ENCODE peak calls at places on chromosome 3, in five cellular contexts. C, Y, F, M and K are unnamed samples.

GRCh38 chr3:129599607-129600006 is 6.9 kb downstream of the PLXND1 start:
- DNase-seq in C (no peak), Y (peak; percentile 45), F (no peak), M (no peak), K (no peak)

GRCh38 chr3:30689202-30689641 is 82.8 kb downstream of the TGFBR2 start:
- DNase-seq in C (no peak), Y (no peak), F (no peak), M (peak; percentile 71), K (no peak)

GRCh38 chr3:9503283-9503682 is 50.3 kb downstream of the LHFPL4 start:
- DNase-seq in C (peak; percentile 72), Y (peak; percentile 84), F (peak; percentile 21), M (peak; percentile 88), K (peak; percentile 80)

GRCh38 chr3:54062546-54062945 is 59.8 kb upstream of the CACNA2D3 start:
- DNase-seq in C (no peak), Y (no peak), F (no peak), M (no peak), K (no peak)

GRCh38 chr3:37498126-37499039 is 324.0 kb upstream of the LRRFIP2 start:
- DNase-seq in C (no peak), Y (no peak), F (no peak), M (no peak), K (no peak)

GRCh38 chr3:155785662-155786295 is 20.3 kb downstream of the C3orf33 start:
- DNase-seq in C (no peak), Y (no peak), F (no peak), M (no peak), K (no peak)

GRCh38 chr3:195892355-195893120 is 15.8 kb downstream of the TNK2 start:
- DNase-seq in C (peak; percentile 45), Y (peak; percentile 46), F (no peak), M (peak; percentile 87), K (no peak)

GRCh38 chr3:64595253-64595694 is 92.5 kb downstream of the ADAMTS9 start:
- DNase-seq in C (no peak), Y (no peak), F (no peak), M (no peak), K (no peak)

GRCh38 chr3:134313839-134314587 is 60.2 kb downstream of the AMOTL2 start:
- DNase-seq in C (peak; percentile 27), Y (no peak), F (no peak), M (no peak), K (no peak)

GRCh38 chr3:71226565-71227281 is 356.8 kb downstream of the FOXP1 start:
- DNase-seq in C (no peak), Y (peak; percentile 15), F (peak; percentile 28), M (no peak), K (no peak)

GRCh38 chr3:188759516-188760005 is 412.2 kb upstream of the TPRG1 start:
- DNase-seq in C (no peak), Y (no peak), F (no peak), M (no peak), K (no peak)

GRCh38 chr3:15428539-15428938 is 1.1 kb downstream of the EAF1 start:
- DNase-seq in C (no peak), Y (no peak), F (no peak), M (no peak), K (no peak)

GRCh38 chr3:155465664-155466063 is 172.2 kb upstream of the STRIT1 start:
- DNase-seq in C (no peak), Y (no peak), F (no peak), M (no peak), K (no peak)

GRCh38 chr3:31733234-31733667 is 200.5 kb downstream of the STT3B start:
- DNase-seq in C (no peak), Y (no peak), F (no peak), M (peak; percentile 25), K (no peak)

GRCh38 chr3:1348547-1348946 is 255.7 kb downstream of the CNTN6 start:
- DNase-seq in C (no peak), Y (no peak), F (no peak), M (no peak), K (no peak)

GRCh38 chr3:40782086-40782721 is 257.4 kb downstream of the ZNF621 start:
- DNase-seq in C (peak; percentile 37), Y (no peak), F (no peak), M (no peak), K (peak; percentile 14)

GRCh38 chr3:127786358-127787070 is 35.8 kb downstream of the MGLL start:
- DNase-seq in C (no peak), Y (no peak), F (no peak), M (peak; percentile 89), K (no peak)

GRCh38 chr3:9069971-9070370 is 106.7 kb upstream of the RAD18 start:
- DNase-seq in C (no peak), Y (no peak), F (no peak), M (no peak), K (no peak)

GRCh38 chr3:14143826-14144225 is 19.0 kb downstream of the TMEM43 start:
- DNase-seq in C (peak; percentile 70), Y (no peak), F (no peak), M (no peak), K (no peak)

GRCh38 chr3:127386490-127386889 is 98.6 kb upstream of the PRR20G start:
- DNase-seq in C (no peak), Y (no peak), F (no peak), M (no peak), K (no peak)

GRCh38 chr3:112304611-112305010 is 10.6 kb upstream of the SLC9C1 start:
- DNase-seq in C (no peak), Y (no peak), F (no peak), M (no peak), K (no peak)

GRCh38 chr3:143668385-143668784 is 179.9 kb downstream of the SLC9A9 start:
- DNase-seq in C (no peak), Y (no peak), F (no peak), M (no peak), K (no peak)

GRCh38 chr3:4251412-4251811 is 51.8 kb upstream of the SETMAR start:
- DNase-seq in C (no peak), Y (no peak), F (no peak), M (no peak), K (no peak)

GRCh38 chr3:186477033-186477432 is 67.1 kb downstream of the CRYGS start:
- DNase-seq in C (no peak), Y (no peak), F (no peak), M (no peak), K (no peak)

GRCh38 chr3:15797600-15798303 is at the start of gene ANKRD28:
- DNase-seq in C (peak; percentile 58), Y (peak; percentile 31), F (no peak), M (peak; percentile 13), K (peak; percentile 19)

GRCh38 chr3:195546130-195546560 is 3.0 kb upstream of the PPP1R2 start:
- DNase-seq in C (peak; percentile 62), Y (no peak), F (no peak), M (no peak), K (no peak)

GRCh38 chr3:158434412-158435038 is 136.5 kb upstream of the MLF1 start:
- DNase-seq in C (peak; percentile 78), Y (peak; percentile 19), F (peak; percentile 40), M (peak; percentile 17), K (peak; percentile 51)
- TF ChIP-seq FOXM1 in C (no peak), Y (no peak), F (no peak), M (no peak), K (no peak)

DNA sequence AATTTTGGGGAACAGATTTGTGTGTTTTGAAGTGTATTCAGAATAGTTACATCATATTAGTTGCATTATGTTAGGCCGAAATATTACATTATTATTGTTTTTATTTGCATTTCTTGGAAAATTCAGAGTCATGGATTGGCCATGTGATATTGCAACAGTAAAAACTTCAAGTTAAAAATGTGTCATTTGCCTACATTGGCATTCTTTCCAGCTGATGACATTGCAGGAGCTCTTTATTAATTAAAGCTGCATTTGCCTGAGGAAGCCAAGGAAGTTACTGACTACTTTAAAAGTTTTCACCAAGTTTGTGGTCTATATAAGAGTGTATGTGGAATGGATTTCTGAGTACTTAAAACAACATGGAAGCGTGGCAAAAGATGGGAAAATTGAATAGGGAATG is 726.4 kb upstream of the SGO1 start:
- DNase-seq in C (no peak), Y (no peak), F (no peak), M (no peak), K (no peak)
- TF ChIP-seq FOXM1 in C (no peak), Y (no peak), F (no peak), M (no peak), K (no peak)

GRCh38 chr3:139216958-139217357 is 126.9 kb upstream of the MRPS22 start:
- DNase-seq in C (no peak), Y (no peak), F (no peak), M (no peak), K (no peak)
- TF ChIP-seq FOXM1 in C (no peak), Y (no peak), F (no peak), M (no peak), K (no peak)

GRCh38 chr3:66618066-66618465 is 117.2 kb upstream of the LRIG1 start:
- DNase-seq in C (no peak), Y (no peak), F (no peak), M (no peak), K (no peak)
- TF ChIP-seq FOXM1 in C (no peak), Y (no peak), F (no peak), M (no peak), K (no peak)

DNA sequence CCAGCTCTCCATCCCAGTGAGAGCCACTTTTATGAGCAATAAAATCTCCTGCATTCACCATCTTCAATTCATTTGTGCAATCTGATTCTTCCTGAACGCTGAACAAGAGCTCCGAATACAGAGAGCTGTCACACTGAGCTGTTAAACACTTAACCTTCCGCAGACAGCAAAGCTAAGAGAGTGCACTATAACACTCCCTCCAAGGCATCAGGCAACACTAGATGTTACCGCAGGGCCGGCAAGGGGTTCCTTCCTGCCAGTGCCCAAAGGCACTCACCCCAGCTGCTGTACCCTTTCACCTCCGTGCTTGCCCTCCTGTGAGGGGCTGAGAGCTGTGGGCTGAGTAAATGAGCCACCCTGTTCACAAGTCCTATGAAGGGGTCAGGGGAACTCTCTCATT is 85.6 kb downstream of the BCHE start:
- DNase-seq in C (no peak), Y (no peak), F (no peak), M (no peak), K (peak; percentile 15)
- TF ChIP-seq FOXM1 in C (no peak), Y (no peak), F (no peak), M (no peak), K (no peak)

GRCh38 chr3:43032217-43032545 is 53.1 kb downstream of the GASK1A start:
- DNase-seq in C (no peak), Y (no peak), F (no peak), M (no peak), K (no peak)

GRCh38 chr3:43032646-43033628 is 53.8 kb downstream of the GASK1A start:
- DNase-seq in C (no peak), Y (no peak), F (no peak), M (no peak), K (no peak)

GRCh38 chr3:43030162-43030935 is 51.2 kb downstream of the GASK1A start:
- DNase-seq in C (no peak), Y (no peak), F (no peak), M (no peak), K (no peak)

GRCh38 chr3:43034200-43034599 is 55.1 kb downstream of the GASK1A start:
- DNase-seq in C (no peak), Y (no peak), F (no peak), M (no peak), K (no peak)

GRCh38 chr3:43031490-43032216 is 52.5 kb downstream of the GASK1A start:
- DNase-seq in C (no peak), Y (no peak), F (no peak), M (no peak), K (no peak)
- TF ChIP-seq FOXM1 in C (no peak), Y (no peak), F (no peak), M (no peak), K (no peak)